ENCODE peak calls at places on chromosomes 4 and X, in four cellular contexts. K, H, O and E are unnamed samples. For H3K4me1 and H3K27me3, the result is how much of the 10 kb centered on the place peaks cover.

GRCh38 chr4:122692641-122693520 is 39.6 kb upstream of the BBS12 start:
- DNase-seq in K (no peak), H (no peak), O (no peak), E (no peak)

GRCh38 chr4:61277785-61278184 is 77.7 kb downstream of the ADGRL3 start:
- DNase-seq in H (no peak), O (no peak), K (no peak), E (no peak)

GRCh38 chr4:93147524-93148212 is 680.9 kb upstream of the ATOH1 start:
- DNase-seq in K (no peak), H (no peak), O (no peak), E (no peak)

GRCh38 chr4:2091990-2092652 is 33.0 kb downstream of the NAT8L start:
- DNase-seq in K (no peak), H (peak), O (no peak), E (no peak)

GRCh38 chr4:186557061-186557460 is 1.7 kb upstream of the MTNR1A start:
- DNase-seq in K (no peak), H (no peak), O (no peak), E (peak)

GRCh38 chrX:9341305-9342201 is 123.3 kb upstream of the TBL1X start:
- DNase-seq in O (peak), K (peak), H (peak), E (peak)

GRCh38 chr4:42497142-42497541 is 99.9 kb downstream of the SHISA3 start:
- DNase-seq in O (no peak), H (no peak), K (no peak), E (no peak)

GRCh38 chr4:10275696-10276095 is 159.1 kb upstream of the WDR1 start:
- DNase-seq in H (no peak), K (no peak), O (no peak), E (no peak)

GRCh38 chrX:54043696-54044125 is 562 bp downstream of the PHF8 start:
- DNase-seq in K (peak), O (peak), H (peak), E (no peak)

GRCh38 chrX:11066812-11067211 is 44.3 kb upstream of the HCCS start:
- DNase-seq in K (no peak), H (no peak), O (no peak), E (no peak)

GRCh38 chrX:19443886-19444530 is 71.3 kb downstream of the MAP3K15 start:
- DNase-seq in O (no peak), H (no peak), K (no peak), E (no peak)

GRCh38 chrX:113741744-113742143 is 842.1 kb upstream of the HTR2C start:
- DNase-seq in O (no peak), K (peak), H (no peak), E (no peak)

GRCh38 chr4:170491981-170492380 is 402.2 kb upstream of the AADAT start:
- DNase-seq in H (no peak), O (no peak), K (no peak), E (no peak)

GRCh38 chrX:39527045-39527444 is 570.7 kb downstream of the BCOR start:
- DNase-seq in H (no peak), O (no peak), K (no peak), E (no peak)

DNA sequence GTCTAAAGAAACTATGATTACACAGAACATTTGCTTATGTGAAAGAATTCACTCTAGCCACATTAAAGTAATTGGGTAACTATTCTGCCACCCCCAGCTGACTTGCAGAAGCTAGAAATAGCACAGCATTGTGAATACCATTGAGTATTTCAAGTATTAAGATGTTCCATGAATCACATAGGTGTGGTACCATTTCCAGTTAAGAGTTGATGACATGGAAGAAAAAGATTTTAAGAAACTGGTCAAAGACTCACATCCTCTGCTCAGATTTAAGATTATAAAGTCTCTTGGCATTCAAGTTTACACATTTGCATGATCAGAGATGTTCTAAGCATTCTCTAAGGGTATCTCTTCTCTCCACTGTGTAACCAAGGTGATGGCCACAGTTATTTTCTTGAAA is 287.5 kb downstream of the CAMK2D start:
- DNase-seq in K (no peak), H (no peak), O (peak), E (no peak)
- H3K4me1 ChIP-seq in K (under half), H (under half), O (under half), E (under half)

DNA sequence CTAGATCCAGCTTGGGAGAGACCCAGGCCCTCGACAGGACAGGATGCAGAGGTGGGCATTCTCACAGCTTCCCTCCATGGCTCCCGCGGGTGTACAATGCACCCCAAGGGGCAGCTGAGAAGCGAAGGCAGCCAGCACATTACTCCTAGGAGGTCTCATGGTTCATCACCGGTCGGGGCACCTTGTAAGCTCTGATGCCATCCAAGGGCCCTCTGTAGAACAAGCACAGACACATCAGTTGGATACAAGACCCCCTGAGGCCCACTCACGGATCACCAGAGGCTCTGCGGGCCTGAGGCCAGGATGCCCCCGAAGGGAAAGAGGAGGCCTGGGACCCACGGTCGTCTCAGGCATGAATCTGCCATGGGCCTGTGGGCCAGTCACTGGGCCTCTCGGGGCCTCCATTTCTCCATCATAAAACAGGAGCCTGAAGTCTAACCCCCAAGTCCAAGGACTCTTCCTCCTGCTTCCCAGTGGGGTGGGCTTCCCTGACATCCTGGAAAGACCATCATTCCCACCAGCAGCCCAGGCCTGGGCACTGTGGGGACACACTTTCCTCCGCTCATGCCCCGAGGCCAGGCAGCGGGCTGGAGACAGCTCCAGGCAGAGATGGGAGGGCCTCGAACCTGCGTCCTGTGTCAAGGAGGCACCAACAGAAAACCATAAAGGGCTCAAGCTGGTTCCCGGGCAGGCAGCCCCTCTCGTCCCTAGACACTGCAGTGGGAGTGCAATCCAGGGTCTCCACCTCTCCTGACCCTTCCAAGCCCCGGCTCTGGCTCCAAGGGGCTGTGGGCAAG is 20.1 kb downstream of the HMX1 start:
- DNase-seq in H (no peak), K (no peak), O (no peak), E (no peak)
- H3K27me3 ChIP-seq in H (under half), K (half or more), O (under half), E (under half)

GRCh38 chrX:74492720-74493201 is 71.5 kb downstream of the SLC16A2 start:
- DNase-seq in K (no peak), H (no peak), O (peak), E (no peak)
- H3K4me3 ChIP-seq in K (no peak), H (no peak), O (no peak), E (no peak)

DNA sequence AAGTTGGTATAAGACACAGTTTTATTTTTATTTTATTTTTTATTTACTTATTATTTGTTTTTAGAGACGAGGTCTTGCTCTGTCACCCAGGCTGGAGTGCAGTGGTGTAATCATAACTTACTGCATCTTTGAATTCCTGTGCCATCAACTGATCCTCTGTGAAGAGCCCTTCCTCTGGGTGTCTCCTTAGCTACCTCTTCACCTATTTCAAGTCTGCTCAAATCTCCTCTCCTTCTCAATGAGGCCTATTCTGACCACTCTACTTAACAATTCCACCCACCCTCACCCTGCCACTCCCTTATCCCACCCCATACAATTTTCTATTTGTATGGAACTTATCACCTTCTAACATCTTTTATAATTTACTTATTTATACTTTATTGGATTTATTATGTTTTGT is 183.4 kb downstream of the PPP3CA start:
- DNase-seq in K (no peak), H (no peak), O (no peak), E (no peak)
- H3K4me1 ChIP-seq in K (under half), H (under half), O (under half), E (under half)

DNA sequence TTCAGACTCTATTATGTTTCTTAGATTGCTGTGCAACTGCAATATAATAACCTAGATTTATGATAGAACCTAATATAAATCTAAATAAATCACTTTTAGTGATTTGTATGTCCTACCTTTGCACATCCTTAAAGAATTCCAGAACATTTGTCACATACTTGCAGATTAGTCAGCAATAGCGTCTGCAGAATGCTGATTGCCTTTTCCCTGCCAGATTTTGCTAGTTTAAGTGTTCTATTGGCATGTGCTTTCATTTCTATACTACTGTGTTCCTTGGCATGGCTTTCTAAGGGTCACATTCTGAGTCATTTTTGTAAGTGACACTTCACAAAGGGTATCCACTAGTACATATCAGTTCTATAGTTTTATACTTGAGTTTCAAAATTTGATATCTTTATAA is 303.1 kb upstream of the GIMD1 start:
- DNase-seq in H (no peak), O (no peak), K (no peak), E (no peak)
- H3K27me3 ChIP-seq in H (under half), O (under half), K (under half), E (under half)

GRCh38 chr4:117324851-117325491 is 239.6 kb upstream of the TRAM1L1 start:
- DNase-seq in K (no peak), H (no peak), O (no peak), E (peak)

GRCh38 chr4:117327491-117327890 is 242.1 kb upstream of the TRAM1L1 start:
- DNase-seq in K (no peak), O (no peak), H (no peak), E (no peak)

GRCh38 chr4:117331817-117332216 is 246.4 kb upstream of the TRAM1L1 start:
- DNase-seq in H (no peak), O (no peak), K (no peak), E (no peak)

GRCh38 chr4:117326091-117326490 is 240.7 kb upstream of the TRAM1L1 start:
- DNase-seq in O (no peak), K (no peak), H (no peak), E (no peak)
- H3K4me3 ChIP-seq in O (no peak), K (no peak), H (no peak), E (peak)

GRCh38 chrX:49278081-49278480 is 8.5 kb downstream of the PPP1R3F start:
- DNase-seq in K (no peak), O (peak), H (no peak), E (no peak)
- H3K4me1 ChIP-seq in K (under half), O (half or more), H (under half), E (under half)

DNA sequence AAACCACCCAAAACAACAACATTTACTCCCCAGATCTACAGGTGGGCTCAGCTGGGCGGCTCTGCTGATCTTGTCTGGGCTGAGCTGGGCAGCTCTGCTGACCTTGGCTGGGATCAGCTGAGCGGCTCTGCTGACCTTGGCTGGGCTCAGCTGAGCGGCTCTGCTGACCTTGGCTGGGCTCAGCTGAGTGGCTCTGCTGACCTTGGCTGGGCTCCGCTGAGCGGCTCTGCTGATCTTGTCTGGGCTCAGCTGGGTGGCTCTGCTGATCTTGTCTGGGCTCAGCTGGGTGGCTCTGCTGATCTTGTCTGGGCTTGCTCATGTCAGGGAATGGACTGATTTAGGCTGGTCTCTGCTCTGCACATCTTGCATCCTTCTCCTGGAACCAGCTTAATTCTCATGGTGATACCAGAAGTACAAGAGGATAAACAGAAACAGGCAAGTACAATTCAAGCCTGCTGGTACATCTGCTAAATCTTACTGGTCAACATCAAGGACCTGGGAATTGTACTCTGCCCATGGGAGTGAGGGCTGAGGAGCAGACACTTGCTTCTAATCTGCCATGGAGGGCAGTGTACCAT is 248.5 kb upstream of the PSAPL1 start:
- DNase-seq in K (no peak), O (no peak), H (no peak), E (no peak)
- H3K27me3 ChIP-seq in K (half or more), O (under half), H (under half), E (under half)

GRCh38 chrX:41009816-41010187 is 75.4 kb upstream of the USP9X start:
- DNase-seq in H (no peak), K (no peak), O (no peak), E (no peak)

GRCh38 chrX:41005445-41005992 is 79.7 kb upstream of the USP9X start:
- DNase-seq in H (no peak), K (no peak), O (no peak), E (no peak)

GRCh38 chrX:41014776-41015175 is 70.5 kb upstream of the USP9X start:
- DNase-seq in O (peak), K (no peak), H (no peak), E (peak)

DNA sequence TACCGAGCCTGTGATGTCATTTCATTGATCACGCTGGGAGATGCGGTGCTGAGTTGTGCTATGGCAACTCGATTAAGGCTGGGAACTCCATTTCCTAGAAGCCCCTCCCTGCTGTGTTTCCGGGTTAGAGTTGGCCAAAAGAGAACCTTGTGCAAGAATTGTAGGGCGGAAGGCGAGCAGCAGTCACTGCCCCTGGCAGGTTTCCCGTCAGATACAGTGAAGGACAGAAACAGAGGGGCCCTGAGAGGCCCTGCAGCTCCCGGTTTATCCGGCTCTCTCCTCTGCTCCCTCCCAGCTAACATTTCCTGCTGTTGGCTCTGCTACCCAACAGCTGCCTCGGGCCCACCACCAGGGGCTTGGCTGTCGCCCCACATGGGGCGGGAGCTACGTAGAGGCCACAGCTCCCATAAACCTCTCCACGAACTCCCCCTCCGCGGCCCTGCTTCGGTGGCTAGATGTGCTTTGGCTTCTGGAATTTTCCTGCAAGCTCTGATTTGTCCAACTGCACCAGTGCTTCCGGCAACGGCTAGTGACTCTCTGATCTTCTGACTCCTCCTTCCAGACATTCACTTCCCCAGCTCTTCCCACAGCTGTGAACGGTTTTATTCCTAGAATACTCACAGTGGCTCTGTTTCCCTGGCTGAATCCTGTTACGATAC is 74.9 kb upstream of the USP9X start:
- DNase-seq in H (peak), K (no peak), O (peak), E (peak)
- H3K4me3 ChIP-seq in H (no peak), K (no peak), O (peak), E (no peak)

DNA sequence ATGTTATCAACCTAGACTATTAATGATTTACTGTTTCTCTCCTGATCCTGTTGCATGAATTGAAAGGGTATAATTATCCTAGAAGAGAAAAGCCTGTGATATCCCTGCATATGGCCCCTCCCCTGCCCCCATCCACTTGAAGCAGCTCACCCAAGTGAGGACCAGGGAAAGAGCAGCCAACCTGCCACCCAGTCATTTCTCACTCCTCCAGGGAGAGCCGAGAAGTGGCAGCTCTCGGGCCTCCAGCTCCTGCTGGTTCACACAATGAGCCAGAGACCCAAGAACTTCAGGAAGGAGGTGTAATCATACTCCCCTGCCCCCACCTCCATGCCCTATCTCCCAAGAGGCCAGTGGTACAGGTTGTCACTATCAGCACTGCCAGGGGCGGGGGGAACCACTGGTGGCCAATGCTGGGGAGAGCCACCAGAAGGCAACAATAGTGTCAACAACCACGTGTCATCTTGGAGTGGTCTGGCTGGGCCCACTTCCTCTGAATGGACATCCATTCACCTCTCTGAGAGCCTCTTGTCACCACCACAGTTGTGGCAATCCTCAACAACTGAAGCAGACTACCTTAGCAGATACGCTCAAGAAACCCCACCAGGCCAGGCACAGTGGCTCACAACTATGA is 42.9 kb downstream of the APOO start:
- DNase-seq in K (no peak), H (no peak), O (no peak), E (no peak)
- H3K4me1 ChIP-seq in K (under half), H (under half), O (under half), E (under half)